ENCODE peak calls at places on chromosome 5, in eight cellular contexts. Q is amniotic stem cell; O is stimulated activated naive B cell treated with anti-CD40 and anti-IgM and Interleukin-4, amounts not matched to agents 10 μg/mL and 1 μg/mL and 100 μg/mL, for 72 hours; S is coronary artery; H is stomach; L is mesothelial cell of epicardium; P is NCI-H774; T is omental fat pad. Z is an unnamed sample.

GRCh38 chr5:151118898-151119600 is 38.2 kb upstream of the TNIP1 start:
- DNase-seq in O (no peak), P (no peak), L (no peak), T (no peak), H (no peak), Q (no peak), S (no peak), Z (no peak)

GRCh38 chr5:849651-850301 is 1.0 kb downstream of the ZDHHC11 start:
- DNase-seq in S (no peak), T (no peak), O (no peak), Q (no peak), P (no peak), H (peak), L (no peak), Z (no peak)

GRCh38 chr5:82155305-82155704 is 122.8 kb downstream of the RPS23 start:
- DNase-seq in S (no peak), L (no peak), P (no peak), O (no peak), T (no peak), Q (no peak), H (no peak), Z (no peak)

GRCh38 chr5:33258553-33258952 is 182.2 kb upstream of the TARS1 start:
- DNase-seq in O (no peak), L (no peak), H (no peak), T (no peak), P (no peak), S (no peak), Q (no peak), Z (no peak)

GRCh38 chr5:3886521-3887461 is 291.2 kb downstream of the IRX1 start:
- DNase-seq in H (no peak), L (no peak), S (no peak), O (no peak), Q (no peak), T (no peak), P (no peak), Z (no peak)

GRCh38 chr5:52989781-52990530 is 804 bp downstream of the ITGA2 start:
- DNase-seq in Q (peak), P (no peak), L (peak), H (peak), O (peak), S (no peak), T (no peak), Z (no peak)

GRCh38 chr5:16736158-16736994 is 119.6 kb upstream of the RETREG1 start:
- DNase-seq in P (peak), O (no peak), H (peak), Q (peak), L (peak), S (no peak), T (no peak), Z (no peak)

GRCh38 chr5:126031989-126032716 is 391.1 kb upstream of the GRAMD2B start:
- DNase-seq in H (peak), P (no peak), L (no peak), Q (peak), T (no peak), O (no peak), S (no peak), Z (no peak)

GRCh38 chr5:143243103-143243502 is 160.4 kb downstream of the NR3C1 start:
- DNase-seq in O (no peak), T (no peak), S (no peak), Q (no peak), L (no peak), H (no peak), P (no peak), Z (no peak)

GRCh38 chr5:135263022-135263668 is 135.9 kb downstream of the MACROH2A1 start:
- DNase-seq in O (no peak), Q (no peak), L (no peak), S (no peak), P (no peak), H (no peak), T (no peak), Z (no peak)

GRCh38 chr5:179404321-179405053 is 59.2 kb upstream of the ADAMTS2 start:
- DNase-seq in H (no peak), L (peak), P (no peak), O (no peak), T (no peak), Q (no peak), S (peak), Z (no peak)

GRCh38 chr5:73201547-73202513 is 28.8 kb downstream of the TMEM174 start:
- DNase-seq in T (peak), P (no peak), Q (no peak), S (no peak), O (peak), H (peak), L (peak), Z (peak)

GRCh38 chr5:179289756-179290385 is 55.4 kb downstream of the ADAMTS2 start:
- DNase-seq in S (no peak), P (no peak), O (no peak), T (no peak), H (no peak), L (no peak), Q (no peak), Z (no peak)

GRCh38 chr5:65105301-65105700 is 336.6 kb downstream of the CWC27 start:
- DNase-seq in H (no peak), O (no peak), P (no peak), T (no peak), L (no peak), Q (no peak), S (no peak), Z (no peak)

GRCh38 chr5:14032944-14033343 is 88.5 kb upstream of the DNAH5 start:
- DNase-seq in L (no peak), O (no peak), P (no peak), T (no peak), Q (no peak), S (no peak), H (no peak), Z (no peak)

GRCh38 chr5:116361171-116361967 is 213.3 kb downstream of the SEMA6A start:
- DNase-seq in H (peak), S (no peak), P (peak), L (peak), T (no peak), O (no peak), Q (no peak), Z (no peak)

GRCh38 chr5:130243641-130244040 is 339.4 kb downstream of the CHSY3 start:
- DNase-seq in H (no peak), P (no peak), L (no peak), O (no peak), Q (no peak), S (no peak), T (no peak), Z (no peak)

GRCh38 chr5:57033103-57033502 is 81.2 kb upstream of the MIER3 start:
- DNase-seq in H (peak), Q (no peak), O (no peak), T (no peak), L (no peak), S (no peak), P (no peak), Z (no peak)

GRCh38 chr5:42621662-42622061 is 135.0 kb upstream of the CCDC152 start:
- DNase-seq in S (no peak), Q (no peak), H (no peak), T (no peak), L (no peak), O (no peak), P (no peak), Z (no peak)

GRCh38 chr5:36138900-36139683 is 12.6 kb downstream of the LMBRD2 start:
- DNase-seq in P (no peak), S (no peak), Q (no peak), L (no peak), T (no peak), O (no peak), H (no peak), Z (no peak)

GRCh38 chr5:44565872-44566271 is 176.7 kb upstream of the FGF10 start:
- DNase-seq in T (no peak), Q (no peak), H (no peak), O (no peak), L (no peak), P (no peak), S (no peak), Z (no peak)

GRCh38 chr5:65094279-65094678 is 325.5 kb downstream of the CWC27 start:
- DNase-seq in H (no peak), T (no peak), S (no peak), O (no peak), L (no peak), P (no peak), Q (no peak), Z (no peak)

GRCh38 chr5:43191740-43192557 is at the start of gene NIM1K:
- DNase-seq in T (no peak), P (peak), S (no peak), Q (no peak), H (peak), O (peak), L (peak), Z (peak)

GRCh38 chr5:74639538-74640449 is 734 bp downstream of the ENC1 start:
- DNase-seq in Q (peak), P (no peak), T (no peak), L (peak), H (peak), O (peak), S (peak), Z (no peak)

GRCh38 chr5:99141534-99142135 is 212.8 kb upstream of the CHD1 start:
- DNase-seq in H (no peak), O (no peak), P (no peak), L (no peak), S (no peak), Q (no peak), T (no peak), Z (no peak)

GRCh38 chr5:132056610-132057497 is 3.6 kb upstream of the IL3 start:
- DNase-seq in T (peak), O (no peak), L (peak), P (no peak), H (peak), S (peak), Q (no peak), Z (no peak)

GRCh38 chr5:33892419-33893151 is 795 bp upstream of the ADAMTS12 start:
- DNase-seq in T (peak), Q (peak), O (no peak), P (no peak), S (no peak), H (peak), L (peak), Z (no peak)

GRCh38 chr5:68555891-68556689 is 340.5 kb downstream of the PIK3R1 start:
- DNase-seq in L (no peak), S (no peak), O (no peak), T (no peak), H (no peak), P (no peak), Q (no peak), Z (no peak)